ENCODE peak calls at places on chromosomes 6 and 20, in six cellular contexts. L is small intestine, I is AG08396, C is omental fat pad, G is tibial nerve, D is NCI-H1048. P is an unnamed sample.

GRCh38 chr6:129521946-129522345 is 188.0 kb downstream of the ARHGAP18 start:
- DNase-seq in C (no peak), I (no peak), L (no peak), G (no peak), D (no peak), P (no peak)

GRCh38 chr6:127858992-127859391 is 41.9 kb downstream of the THEMIS start:
- DNase-seq in L (no peak), D (no peak), C (no peak), G (no peak), I (no peak), P (no peak)

GRCh38 chr6:37696220-37696840 is 1.4 kb downstream of the MDGA1 start:
- DNase-seq in G (no peak), C (no peak), I (peak; percentile 58), L (no peak), D (no peak), P (peak; percentile 12)

GRCh38 chr6:152136449-152136825 is 329.0 kb downstream of the ESR1 start:
- DNase-seq in L (peak; percentile 6), G (no peak), D (no peak), I (no peak), C (no peak), P (no peak)

GRCh38 chr20:6705106-6705766 is 62.2 kb upstream of the BMP2 start:
- DNase-seq in I (no peak), D (no peak), L (no peak), C (no peak), G (no peak), P (no peak)

GRCh38 chr6:52547647-52548352 is 29.1 kb downstream of the TRAM2 start:
- DNase-seq in C (no peak), L (peak; percentile 87), I (no peak), G (no peak), D (no peak), P (no peak)

GRCh38 chr6:4774715-4775590 is 1.3 kb upstream of the CDYL start:
- DNase-seq in I (no peak), L (peak; percentile 12), D (no peak), C (no peak), G (peak; percentile 17), P (peak; percentile 10)

GRCh38 chr6:83096791-83097190 is 29.3 kb downstream of the DOP1A start:
- DNase-seq in L (no peak), G (no peak), C (no peak), I (peak; percentile 5), D (no peak), P (no peak)

GRCh38 chr6:109039795-109040194 is 54.9 kb downstream of the SESN1 start:
- DNase-seq in L (no peak), G (no peak), D (no peak), C (no peak), I (no peak), P (no peak)

GRCh38 chr6:150157076-150157475 is 14.2 kb downstream of the PPP1R14C start:
- DNase-seq in G (no peak), I (no peak), C (no peak), L (no peak), D (no peak), P (no peak)

GRCh38 chr20:43959079-43959919 is 44.6 kb downstream of the TOX2 start:
- DNase-seq in L (peak; percentile 85), D (no peak), C (no peak), I (no peak), G (no peak), P (no peak)

GRCh38 chr6:107665386-107665785 is 158.7 kb downstream of the SCML4 start:
- DNase-seq in C (no peak), D (no peak), I (peak; percentile 51), L (no peak), G (no peak), P (no peak)

GRCh38 chr20:327946-328563 is 2.7 kb downstream of the SOX12 start:
- DNase-seq in G (no peak), D (no peak), C (no peak), I (no peak), L (no peak), P (no peak)

GRCh38 chr20:2108987-2109386 is 7.4 kb downstream of the STK35 start:
- DNase-seq in G (no peak), I (peak; percentile 54), L (no peak), D (no peak), C (no peak), P (no peak)

GRCh38 chr6:7747901-7748504 is 22.1 kb downstream of the BMP6 start:
- DNase-seq in C (no peak), G (no peak), L (no peak), I (no peak), D (no peak), P (no peak)

GRCh38 chr6:137866200-137866913 is 702 bp upstream of the TNFAIP3 start:
- DNase-seq in C (no peak), I (no peak), G (peak; percentile 39), D (no peak), L (no peak), P (peak; percentile 88)

GRCh38 chr6:924661-925060 is 231.7 kb upstream of the EXOC2 start:
- DNase-seq in G (no peak), L (no peak), D (no peak), I (no peak), C (no peak), P (no peak)

GRCh38 chr6:143139239-143139784 is 78.6 kb downstream of the AIG1 start:
- DNase-seq in L (no peak), G (no peak), I (no peak), C (no peak), D (no peak), P (peak; percentile 9)

GRCh38 chr6:138124096-138124495 is 16.9 kb upstream of the PERP start:
- DNase-seq in L (no peak), C (no peak), G (no peak), D (no peak), I (no peak), P (no peak)

GRCh38 chr6:146460941-146461340 is 82.7 kb upstream of the RAB32 start:
- DNase-seq in C (no peak), D (no peak), I (no peak), G (no peak), L (no peak), P (no peak)

GRCh38 chr6:30955367-30956042 is 14.7 kb downstream of the MUCL3 start:
- DNase-seq in C (no peak), G (no peak), I (peak; percentile 66), D (no peak), L (peak; percentile 51), P (peak; percentile 68)

GRCh38 chr20:45781391-45781931 is 10.2 kb downstream of the WFDC3 start:
- DNase-seq in L (no peak), G (no peak), D (no peak), I (peak; percentile 39), C (no peak), P (no peak)

GRCh38 chr6:47854996-47855395 is 73.2 kb downstream of the OPN5 start:
- DNase-seq in G (no peak), D (no peak), C (no peak), I (no peak), L (no peak), P (no peak)

GRCh38 chr6:38064431-38064830 is 244.9 kb downstream of the ZFAND3 start:
- DNase-seq in C (no peak), G (no peak), L (no peak), I (no peak), D (no peak), P (no peak)

P was measured in stimulated activated naive CD4-positive, alpha-beta T cell treated with Interleukin-2 at 50 U/mL for 16 hours.